ENCODE peak calls at places on chromosomes 3 and 15, in four cellular contexts. B is PC-3, H is OCI-LY7, L is upper lobe of right lung. M is an unnamed sample. For H3K4me1, the result is how much of the 10 kb centered on the place peaks cover.

GRCh38 chr3:184175506-184175905 is 851 bp downstream of the AP2M1 start:
- DNase-seq in L (no peak), B (no peak), H (no peak), M (peak)

GRCh38 chr3:152183473-152183872 is 85.3 kb upstream of the MBNL1 start:
- DNase-seq in L (no peak), H (peak), B (peak), M (peak)

GRCh38 chr3:136957751-136958288 is at the start of gene IL20RB:
- DNase-seq in L (no peak), B (no peak), H (no peak), M (peak)

GRCh38 chr3:53092942-53093341 is 37.3 kb downstream of the RFT1 start:
- DNase-seq in B (no peak), H (no peak), L (no peak), M (no peak)

GRCh38 chr3:107798381-107798780 is 275.6 kb downstream of the BBX start:
- DNase-seq in B (no peak), L (no peak), H (no peak), M (no peak)

GRCh38 chr3:151483961-151484360 is 23.1 kb upstream of the IGSF10 start:
- DNase-seq in H (no peak), B (no peak), L (no peak), M (peak)

GRCh38 chr3:127206611-127207516 is 13.9 kb downstream of the PRR23E start:
- DNase-seq in B (no peak), L (no peak), H (no peak), M (no peak)

GRCh38 chr3:124273651-124274050 is 281.7 kb upstream of the ROPN1 start:
- DNase-seq in H (no peak), L (no peak), B (no peak), M (no peak)

GRCh38 chr15:47293763-47294162 is 423.5 kb upstream of the SEMA6D start:
- DNase-seq in H (no peak), L (peak), B (no peak), M (no peak)

GRCh38 chr3:172982731-172983364 is 158.2 kb downstream of the SPATA16 start:
- DNase-seq in L (no peak), H (no peak), B (peak), M (peak)

GRCh38 chr3:76369170-76369569 is 583.8 kb upstream of the ZNF717 start:
- DNase-seq in B (peak), H (no peak), L (no peak), M (peak)

GRCh38 chr3:74520895-74521294 is 93.6 kb downstream of the CNTN3 start:
- DNase-seq in H (no peak), L (no peak), B (no peak), M (no peak)

GRCh38 chr3:19439944-19440343 is 291.6 kb downstream of the KCNH8 start:
- DNase-seq in L (no peak), H (no peak), B (no peak), M (no peak)

GRCh38 chr3:39639344-39640236 is 169.8 kb upstream of the MYRIP start:
- DNase-seq in L (no peak), H (no peak), B (peak), M (peak)

GRCh38 chr3:54243262-54243931 is 121.0 kb downstream of the CACNA2D3 start:
- DNase-seq in B (peak), H (no peak), L (no peak), M (no peak)

GRCh38 chr3:186825294-186825821 is 17.2 kb upstream of the ADIPOQ start:
- DNase-seq in B (no peak), L (no peak), H (peak), M (peak)

GRCh38 chr15:49865925-49866757 is 245.3 kb downstream of the DTWD1 start:
- DNase-seq in L (no peak), B (peak), H (no peak), M (no peak)

GRCh38 chr3:16338999-16339398 is 74.0 kb downstream of the OXNAD1 start:
- DNase-seq in H (no peak), B (peak), L (no peak), M (peak)

GRCh38 chr15:81752974-81753373 is 292.8 kb downstream of the MEX3B start:
- DNase-seq in H (no peak), L (no peak), B (no peak), M (peak)

GRCh38 chr15:51368751-51369450 is 27.4 kb downstream of the GLDN start:
- DNase-seq in H (no peak), B (peak), L (no peak), M (no peak)

GRCh38 chr3:127482216-127483004 is 108.1 kb downstream of the TPRA1 start:
- DNase-seq in H (no peak), B (no peak), L (no peak), M (no peak)

GRCh38 chr3:13927295-13927694 is 47.4 kb upstream of the WNT7A start:
- DNase-seq in B (peak), H (no peak), L (no peak), M (no peak)

GRCh38 chr3:177934001-177934891 is 602.0 kb upstream of the KCNMB2 start:
- DNase-seq in H (no peak), B (peak), L (no peak), M (peak)

GRCh38 chr3:14273886-14274517 is 95.4 kb downstream of the LSM3 start:
- DNase-seq in B (peak), L (no peak), H (no peak), M (peak)

GRCh38 chr15:48868018-48868417 is 9.9 kb upstream of the EID1 start:
- DNase-seq in L (no peak), H (no peak), B (no peak), M (no peak)

GRCh38 chr3:131349946-131350347 is 31.6 kb upstream of the NUDT16 start:
- DNase-seq in L (no peak), B (peak), H (no peak), M (peak)

GRCh38 chr15:66906660-66907059 is 158.7 kb upstream of the SMAD3 start:
- DNase-seq in L (no peak), B (no peak), H (no peak), M (no peak)

GRCh38 chr3:95210878-95211277 is 1148.0 kb downstream of the NSUN3 start:
- DNase-seq in H (no peak), B (no peak), L (no peak), M (no peak)

GRCh38 chr3:193846569-193846968 is 253.6 kb downstream of the OPA1 start:
- DNase-seq in B (no peak), H (no peak), L (no peak), M (no peak)

GRCh38 chr3:177357352-177358084 is 160.2 kb upstream of the TBL1XR1 start:
- DNase-seq in B (peak), L (no peak), H (peak), M (peak)

GRCh38 chr3:16301490-16301889 is 36.5 kb downstream of the OXNAD1 start:
- DNase-seq in B (no peak), L (no peak), H (no peak), M (no peak)

GRCh38 chr3:194204036-194204792 is 68.3 kb downstream of the HES1 start:
- DNase-seq in L (peak), H (no peak), B (peak), M (peak)

GRCh38 chr3:194285024-194285858 is 65.9 kb downstream of the CPN2 start:
- DNase-seq in H (no peak), L (peak), B (peak), M (no peak)

GRCh38 chr3:184085389-184085852 is 11.4 kb upstream of the HTR3E start:
- DNase-seq in L (no peak), B (peak), H (no peak), M (peak)

GRCh38 chr15:31274496-31275330 is 51.9 kb upstream of the KLF13 start:
- DNase-seq in B (no peak), H (no peak), L (no peak), M (no peak)

GRCh38 chr3:131739211-131739610 is 236.4 kb upstream of the MRPL3 start:
- DNase-seq in H (no peak), B (no peak), L (no peak), M (no peak)

GRCh38 chr3:46982581-46982980 is 3.1 kb downstream of the NBEAL2 start:
- DNase-seq in L (peak), H (no peak), B (no peak), M (no peak)
- H3K4me1 ChIP-seq in L (under half), H (half or more), B (under half), M (under half)

GRCh38 chr15:85379403-85380131 is 836 bp upstream of the AKAP13 start:
- DNase-seq in B (peak), H (peak), L (no peak), M (no peak)

GRCh38 chr15:85380860-85381535 is 595 bp downstream of the AKAP13 start:
- DNase-seq in L (peak), B (peak), H (peak), M (no peak)

GRCh38 chr15:85374831-85375230 is 5.6 kb upstream of the AKAP13 start:
- DNase-seq in B (no peak), H (no peak), L (no peak), M (peak)

GRCh38 chr15:85380217-85380859 is at the start of gene AKAP13:
- DNase-seq in H (peak), L (peak), B (peak), M (peak)

DNA sequence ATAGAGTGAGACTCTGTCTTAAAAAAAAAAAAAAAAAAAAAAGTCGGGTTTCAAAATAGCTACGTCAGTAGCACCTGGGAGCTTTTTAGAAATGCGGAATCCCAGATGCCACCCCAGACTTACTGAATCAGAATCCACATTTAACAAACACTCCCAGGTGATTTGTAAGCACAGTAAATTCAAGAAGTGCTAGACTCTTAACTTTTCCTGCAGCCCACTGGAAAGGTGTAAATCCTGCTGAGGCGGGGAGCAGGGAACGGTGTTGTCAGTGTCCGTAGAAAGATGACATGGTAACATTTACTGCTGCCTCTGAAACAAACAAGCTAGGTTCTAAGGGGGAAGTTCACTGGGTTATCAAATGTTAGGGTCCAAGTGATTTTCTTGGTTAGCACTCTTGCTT is 2.4 kb upstream of the AKAP13 start:
- DNase-seq in L (no peak), B (no peak), H (no peak), M (peak)
- H3K4me1 ChIP-seq in L (under half), B (under half), H (under half), M (under half)

DNA sequence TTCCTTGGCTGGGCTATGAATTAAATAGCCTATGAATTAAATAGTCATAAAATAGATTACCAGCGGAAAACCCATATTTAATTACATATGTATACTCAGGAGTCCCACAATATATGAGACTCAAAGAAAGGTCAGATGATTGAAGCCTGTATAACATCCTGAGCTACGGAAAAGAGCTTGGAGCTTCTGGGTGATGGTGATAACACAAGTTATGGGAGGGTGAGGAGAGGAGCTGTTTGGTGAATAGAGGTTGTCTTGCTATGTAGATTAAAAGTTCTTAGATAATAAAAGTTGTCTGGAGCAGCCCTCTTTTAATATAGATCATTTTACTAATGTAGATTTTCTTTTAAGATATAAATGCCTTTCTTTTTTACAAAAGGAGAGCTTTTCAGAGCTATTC is 1.8 kb downstream of the PML start:
- DNase-seq in L (no peak), H (no peak), B (no peak), M (no peak)
- H3K4me1 ChIP-seq in L (half or more), H (under half), B (under half), M (under half)

GRCh38 chr15:63517614-63518013 is 13.2 kb downstream of the USP3 start:
- DNase-seq in L (no peak), B (peak), H (no peak), M (peak)
- H3K4me1 ChIP-seq in L (half or more), B (under half), H (under half), M (under half)

DNA sequence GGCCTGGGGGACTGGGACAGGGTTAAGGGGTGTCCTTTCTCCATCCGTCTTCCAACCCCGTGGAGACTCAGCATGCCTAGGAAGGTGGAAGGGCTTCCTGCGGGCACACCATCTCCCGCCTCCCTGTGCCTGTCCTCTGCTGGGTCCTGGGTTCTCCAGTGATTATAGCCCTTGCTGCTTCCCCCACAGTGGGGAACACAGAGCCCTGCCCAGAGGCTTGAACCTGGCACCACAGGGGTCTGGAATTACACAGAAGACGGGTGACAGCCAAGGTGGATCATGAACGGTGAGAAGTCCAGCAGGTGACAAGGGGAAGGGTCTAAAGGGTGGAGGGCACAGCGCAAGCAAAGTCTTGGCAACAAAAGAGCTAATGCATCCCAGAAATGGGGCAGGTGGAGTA is 6.2 kb upstream of the SEMA3B start:
- DNase-seq in H (no peak), L (no peak), B (no peak), M (no peak)
- H3K4me1 ChIP-seq in H (under half), L (half or more), B (under half), M (under half)

GRCh38 chr15:70095387-70096214 is 2.1 kb downstream of the TLE3 start:
- DNase-seq in L (peak), H (peak), B (peak), M (peak)
- H3K4me1 ChIP-seq in L (half or more), H (under half), B (under half), M (under half)

GRCh38 chr3:24607281-24607680 is 112.6 kb upstream of the THRB start:
- DNase-seq in B (peak), H (no peak), L (no peak), M (no peak)

GRCh38 chr3:24608701-24609387 is 114.2 kb upstream of the THRB start:
- DNase-seq in H (no peak), B (no peak), L (no peak), M (no peak)

GRCh38 chr3:24605511-24605910 is 110.9 kb upstream of the THRB start:
- DNase-seq in B (no peak), H (no peak), L (no peak), M (no peak)

GRCh38 chr3:24601500-24601899 is 106.8 kb upstream of the THRB start:
- DNase-seq in L (no peak), B (no peak), H (no peak), M (no peak)

GRCh38 chr3:24604215-24604614 is 109.6 kb upstream of the THRB start:
- DNase-seq in L (no peak), B (no peak), H (no peak), M (no peak)
- H3K4me1 ChIP-seq in L (under half), B (under half), H (under half), M (under half)

DNA sequence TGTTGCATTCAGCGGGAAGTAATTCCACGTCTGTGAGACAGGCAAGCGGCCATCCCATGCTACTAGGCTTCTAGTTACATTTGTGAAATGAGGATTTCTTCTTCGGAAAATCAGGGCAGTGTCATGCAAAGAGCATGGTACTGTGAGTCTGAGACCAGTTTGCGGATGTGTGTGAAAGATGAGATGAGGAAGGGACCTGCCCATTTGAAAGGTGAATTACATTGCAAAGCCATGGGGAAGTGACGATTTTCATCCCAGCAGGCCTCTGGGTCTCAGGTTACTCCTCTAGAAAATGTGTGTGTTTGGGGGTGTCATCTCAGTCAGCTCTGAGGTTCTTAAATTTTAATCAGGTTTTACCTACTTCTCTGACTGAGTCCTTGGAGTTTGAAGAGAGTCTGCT is 16.1 kb downstream of the TLE3 start:
- DNase-seq in H (no peak), L (no peak), B (no peak), M (no peak)
- H3K4me1 ChIP-seq in H (under half), L (under half), B (under half), M (under half)